ENCODE peak calls at places on chromosomes 4 and X, in ten cellular contexts. One of them, this sample, is unnamed.

GRCh38 chrX:13250831-13251612 is 68.8 kb downstream of the ATXN3L start:
- DNase-seq in mammary epithelial cell: no peak
- DNase-seq in fibroblast of pulmonary artery: peak; percentile 97
- DNase-seq in K562: no peak
- DNase-seq in tibial nerve: no peak
- DNase-seq in colonic mucosa: no peak
- DNase-seq in kidney epithelial cell: no peak
- DNase-seq in cardiac muscle cell: peak; percentile 97
- DNase-seq in fibroblast of lung: peak; percentile 97
- DNase-seq in hepatocyte: peak; percentile 53
- DNase-seq in this sample: peak; percentile 68

GRCh38 chr4:36241771-36242170 is 2.5 kb downstream of the ARAP2 start:
- DNase-seq in fibroblast of pulmonary artery: no peak
- DNase-seq in tibial nerve: no peak
- DNase-seq in mammary epithelial cell: no peak
- DNase-seq in hepatocyte: no peak
- DNase-seq in fibroblast of lung: no peak
- DNase-seq in colonic mucosa: no peak
- DNase-seq in kidney epithelial cell: no peak
- DNase-seq in cardiac muscle cell: no peak
- DNase-seq in K562: no peak
- DNase-seq in this sample: no peak

GRCh38 chr4:52712991-52713275 is 38.3 kb downstream of the ERVMER34-1 start:
- DNase-seq in kidney epithelial cell: no peak
- DNase-seq in colonic mucosa: no peak
- DNase-seq in fibroblast of lung: no peak
- DNase-seq in K562: peak; percentile 62
- DNase-seq in hepatocyte: no peak
- DNase-seq in mammary epithelial cell: no peak
- DNase-seq in tibial nerve: no peak
- DNase-seq in fibroblast of pulmonary artery: no peak
- DNase-seq in cardiac muscle cell: no peak
- DNase-seq in this sample: no peak

GRCh38 chr4:86857341-86858052 is 8.3 kb upstream of the SLC10A6 start:
- DNase-seq in K562: no peak
- DNase-seq in hepatocyte: no peak
- DNase-seq in tibial nerve: no peak
- DNase-seq in fibroblast of lung: no peak
- DNase-seq in colonic mucosa: no peak
- DNase-seq in cardiac muscle cell: no peak
- DNase-seq in mammary epithelial cell: peak; percentile 35
- DNase-seq in fibroblast of pulmonary artery: no peak
- DNase-seq in kidney epithelial cell: no peak
- DNase-seq in this sample: no peak

GRCh38 chrX:153064061-153064460 is 7.8 kb downstream of the PNMA3 start:
- DNase-seq in tibial nerve: no peak
- DNase-seq in cardiac muscle cell: no peak
- DNase-seq in colonic mucosa: no peak
- DNase-seq in mammary epithelial cell: no peak
- DNase-seq in hepatocyte: no peak
- DNase-seq in K562: peak; percentile 17
- DNase-seq in kidney epithelial cell: no peak
- DNase-seq in fibroblast of pulmonary artery: no peak
- DNase-seq in fibroblast of lung: no peak
- DNase-seq in this sample: no peak

GRCh38 chr4:188242041-188242440 is 102.8 kb downstream of the TRIML1 start:
- DNase-seq in cardiac muscle cell: no peak
- DNase-seq in tibial nerve: no peak
- DNase-seq in colonic mucosa: no peak
- DNase-seq in fibroblast of lung: no peak
- DNase-seq in K562: no peak
- DNase-seq in mammary epithelial cell: no peak
- DNase-seq in hepatocyte: no peak
- DNase-seq in kidney epithelial cell: no peak
- DNase-seq in fibroblast of pulmonary artery: no peak
- DNase-seq in this sample: no peak

GRCh38 chr4:183350317-183351071 is 28.3 kb upstream of the CLDN24 start:
- DNase-seq in mammary epithelial cell: no peak
- DNase-seq in kidney epithelial cell: no peak
- DNase-seq in fibroblast of pulmonary artery: no peak
- DNase-seq in cardiac muscle cell: no peak
- DNase-seq in tibial nerve: no peak
- DNase-seq in colonic mucosa: no peak
- DNase-seq in fibroblast of lung: no peak
- DNase-seq in hepatocyte: no peak
- DNase-seq in K562: no peak
- DNase-seq in this sample: no peak

GRCh38 chr4:174450051-174450450 is 72.2 kb downstream of the HPGD start:
- DNase-seq in colonic mucosa: no peak
- DNase-seq in K562: no peak
- DNase-seq in fibroblast of lung: no peak
- DNase-seq in fibroblast of pulmonary artery: no peak
- DNase-seq in tibial nerve: no peak
- DNase-seq in hepatocyte: no peak
- DNase-seq in kidney epithelial cell: no peak
- DNase-seq in mammary epithelial cell: no peak
- DNase-seq in cardiac muscle cell: no peak
- DNase-seq in this sample: no peak

GRCh38 chrX:9913041-9913440 is 54.1 kb upstream of the CLDN34 start:
- DNase-seq in fibroblast of lung: peak; percentile 78
- DNase-seq in mammary epithelial cell: peak; percentile 75
- DNase-seq in tibial nerve: no peak
- DNase-seq in cardiac muscle cell: no peak
- DNase-seq in K562: no peak
- DNase-seq in hepatocyte: peak; percentile 22
- DNase-seq in colonic mucosa: no peak
- DNase-seq in fibroblast of pulmonary artery: peak; percentile 36
- DNase-seq in kidney epithelial cell: no peak
- DNase-seq in this sample: no peak

GRCh38 chr4:148312996-148313490 is 129.2 kb downstream of the NR3C2 start:
- DNase-seq in colonic mucosa: no peak
- DNase-seq in fibroblast of pulmonary artery: no peak
- DNase-seq in K562: no peak
- DNase-seq in kidney epithelial cell: no peak
- DNase-seq in cardiac muscle cell: no peak
- DNase-seq in mammary epithelial cell: no peak
- DNase-seq in fibroblast of lung: no peak
- DNase-seq in tibial nerve: no peak
- DNase-seq in hepatocyte: no peak
- DNase-seq in this sample: no peak

GRCh38 chrX:153226344-153227190 is 47.5 kb downstream of the MAGEA1 start:
- DNase-seq in tibial nerve: peak; percentile 29
- DNase-seq in fibroblast of pulmonary artery: peak; percentile 21
- DNase-seq in cardiac muscle cell: peak; percentile 69
- DNase-seq in mammary epithelial cell: peak; percentile 88
- DNase-seq in hepatocyte: peak; percentile 87
- DNase-seq in colonic mucosa: peak; percentile 25
- DNase-seq in fibroblast of lung: peak; percentile 36
- DNase-seq in kidney epithelial cell: peak; percentile 47
- DNase-seq in K562: peak; percentile 93
- DNase-seq in this sample: no peak

GRCh38 chrX:103531002-103531401 is 11.7 kb upstream of the RAB40A start:
- DNase-seq in K562: no peak
- DNase-seq in fibroblast of pulmonary artery: peak; percentile 76
- DNase-seq in colonic mucosa: no peak
- DNase-seq in fibroblast of lung: peak; percentile 76
- DNase-seq in tibial nerve: no peak
- DNase-seq in hepatocyte: no peak
- DNase-seq in cardiac muscle cell: peak; percentile 82
- DNase-seq in kidney epithelial cell: no peak
- DNase-seq in mammary epithelial cell: no peak
- DNase-seq in this sample: no peak

GRCh38 chr4:142126890-142127497 is 490.6 kb downstream of the IL15 start:
- DNase-seq in kidney epithelial cell: peak; percentile 23
- DNase-seq in mammary epithelial cell: peak; percentile 41
- DNase-seq in colonic mucosa: peak; percentile 64
- DNase-seq in fibroblast of lung: peak; percentile 68
- DNase-seq in cardiac muscle cell: peak; percentile 85
- DNase-seq in K562: peak; percentile 13
- DNase-seq in hepatocyte: peak; percentile 75
- DNase-seq in fibroblast of pulmonary artery: peak; percentile 90
- DNase-seq in tibial nerve: peak; percentile 21
- DNase-seq in this sample: peak; percentile 67

GRCh38 chrX:71919886-71920285 is 9.2 kb downstream of the NHSL2 start:
- DNase-seq in kidney epithelial cell: no peak
- DNase-seq in K562: no peak
- DNase-seq in tibial nerve: no peak
- DNase-seq in cardiac muscle cell: no peak
- DNase-seq in fibroblast of pulmonary artery: no peak
- DNase-seq in fibroblast of lung: no peak
- DNase-seq in colonic mucosa: no peak
- DNase-seq in hepatocyte: no peak
- DNase-seq in mammary epithelial cell: no peak
- DNase-seq in this sample: no peak
- H3K4me3 ChIP-seq in kidney epithelial cell: no peak overlapping the region
- H3K4me3 ChIP-seq in K562: no peak overlapping the region
- H3K4me3 ChIP-seq in tibial nerve: no peak overlapping the region
- H3K4me3 ChIP-seq in cardiac muscle cell: no peak overlapping the region
- H3K4me3 ChIP-seq in fibroblast of pulmonary artery: no peak overlapping the region
- H3K4me3 ChIP-seq in fibroblast of lung: no peak overlapping the region
- H3K4me3 ChIP-seq in colonic mucosa: no peak overlapping the region
- H3K4me3 ChIP-seq in hepatocyte: no peak overlapping the region
- H3K4me3 ChIP-seq in mammary epithelial cell: no peak overlapping the region
- H3K4me3 ChIP-seq in this sample: no peak overlapping the region

DNA sequence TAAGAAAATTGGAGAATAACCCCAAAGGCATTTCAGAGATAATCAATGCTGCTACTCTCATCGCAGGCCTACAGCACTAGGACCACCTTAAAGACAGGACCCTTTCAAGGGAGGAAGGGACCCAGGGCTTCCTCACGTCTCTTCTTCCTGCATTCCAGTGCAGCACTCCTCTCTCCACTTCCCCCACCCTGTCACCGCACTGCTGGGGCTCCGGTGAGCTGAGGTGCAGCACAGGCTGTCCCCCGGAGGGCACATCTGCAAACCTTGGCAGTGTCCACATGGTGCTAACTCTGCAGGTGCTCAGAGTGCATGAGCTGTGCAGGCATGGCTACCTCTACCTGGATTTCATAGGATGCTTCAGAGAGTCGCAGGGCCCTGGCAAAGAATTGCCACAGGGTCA is 305.6 kb downstream of the DCHS2 start:
- DNase-seq in K562: no peak
- DNase-seq in colonic mucosa: no peak
- DNase-seq in fibroblast of lung: no peak
- DNase-seq in kidney epithelial cell: no peak
- DNase-seq in mammary epithelial cell: no peak
- DNase-seq in tibial nerve: no peak
- DNase-seq in hepatocyte: no peak
- DNase-seq in fibroblast of pulmonary artery: no peak
- DNase-seq in cardiac muscle cell: no peak
- DNase-seq in this sample: no peak
- TF ChIP-seq CTCF in K562: no peak
- TF ChIP-seq CTCF in colonic mucosa: no peak
- TF ChIP-seq CTCF in fibroblast of lung: no peak
- TF ChIP-seq CTCF in kidney epithelial cell: no peak
- TF ChIP-seq CTCF in mammary epithelial cell: no peak
- TF ChIP-seq CTCF in tibial nerve: no peak
- TF ChIP-seq CTCF in hepatocyte: no peak
- TF ChIP-seq CTCF in fibroblast of pulmonary artery: no peak
- TF ChIP-seq CTCF in cardiac muscle cell: no peak
- TF ChIP-seq CTCF in this sample: no peak

DNA sequence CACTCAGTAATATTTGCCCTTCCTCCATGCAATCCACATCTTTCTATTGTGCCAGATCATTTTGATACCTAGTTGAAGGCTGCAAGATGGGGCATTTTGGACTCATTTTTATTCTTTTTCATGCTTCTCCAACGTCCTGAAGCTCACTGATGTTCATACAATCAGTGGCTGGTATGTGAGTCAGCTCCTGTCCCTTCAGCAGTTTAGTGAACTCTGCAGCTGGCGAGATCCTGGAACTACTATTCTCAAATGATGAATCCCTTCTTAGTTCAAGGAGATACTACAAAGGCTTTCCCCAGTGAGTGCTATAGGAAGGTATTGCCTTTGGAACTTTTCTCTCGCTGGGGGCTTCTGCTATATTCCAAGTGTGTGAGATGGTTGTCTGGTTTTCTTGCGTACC is 9.6 kb upstream of the CCDC149 start:
- DNase-seq in cardiac muscle cell: no peak
- DNase-seq in fibroblast of pulmonary artery: no peak
- DNase-seq in kidney epithelial cell: no peak
- DNase-seq in K562: no peak
- DNase-seq in mammary epithelial cell: no peak
- DNase-seq in hepatocyte: no peak
- DNase-seq in fibroblast of lung: peak; percentile 66
- DNase-seq in colonic mucosa: no peak
- DNase-seq in tibial nerve: no peak
- DNase-seq in this sample: no peak
- H3K4me3 ChIP-seq in cardiac muscle cell: no peak overlapping the region
- H3K4me3 ChIP-seq in fibroblast of pulmonary artery: no peak overlapping the region
- H3K4me3 ChIP-seq in kidney epithelial cell: no peak overlapping the region
- H3K4me3 ChIP-seq in K562: no peak overlapping the region
- H3K4me3 ChIP-seq in mammary epithelial cell: no peak overlapping the region
- H3K4me3 ChIP-seq in hepatocyte: no peak overlapping the region
- H3K4me3 ChIP-seq in fibroblast of lung: no peak overlapping the region
- H3K4me3 ChIP-seq in colonic mucosa: no peak overlapping the region
- H3K4me3 ChIP-seq in tibial nerve: no peak overlapping the region
- H3K4me3 ChIP-seq in this sample: no peak overlapping the region

DNA sequence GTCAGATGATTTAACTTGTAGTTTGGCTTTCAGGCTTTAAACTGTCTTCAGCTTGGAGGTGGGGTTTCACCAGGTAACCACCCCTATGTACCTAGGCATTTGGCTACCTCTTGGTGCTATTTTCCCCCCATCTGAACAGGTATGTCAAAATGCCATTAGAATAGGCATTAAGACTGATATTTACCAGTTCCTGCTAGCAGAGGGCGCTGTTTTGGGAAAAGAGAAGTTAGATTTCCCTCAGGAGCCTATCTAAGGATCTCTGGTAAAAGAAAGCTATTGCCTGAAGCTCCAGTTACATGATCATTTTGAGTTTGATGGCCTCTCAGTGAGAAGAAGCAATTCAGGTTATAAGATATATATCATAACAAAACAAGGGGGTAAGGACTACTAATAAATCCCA is 879.1 kb downstream of the SH3BGRL start:
- DNase-seq in hepatocyte: no peak
- DNase-seq in colonic mucosa: no peak
- DNase-seq in fibroblast of lung: no peak
- DNase-seq in mammary epithelial cell: no peak
- DNase-seq in cardiac muscle cell: no peak
- DNase-seq in kidney epithelial cell: no peak
- DNase-seq in fibroblast of pulmonary artery: no peak
- DNase-seq in tibial nerve: no peak
- DNase-seq in K562: no peak
- DNase-seq in this sample: no peak
- TF ChIP-seq CTCF in hepatocyte: no peak
- TF ChIP-seq CTCF in colonic mucosa: no peak
- TF ChIP-seq CTCF in fibroblast of lung: no peak
- TF ChIP-seq CTCF in mammary epithelial cell: no peak
- TF ChIP-seq CTCF in cardiac muscle cell: no peak
- TF ChIP-seq CTCF in kidney epithelial cell: peak; percentile 3
- TF ChIP-seq CTCF in fibroblast of pulmonary artery: no peak
- TF ChIP-seq CTCF in tibial nerve: no peak
- TF ChIP-seq CTCF in K562: no peak
- TF ChIP-seq CTCF in this sample: no peak

GRCh38 chr4:185039508-185040273 is 21.4 kb downstream of the HELT start:
- DNase-seq in fibroblast of pulmonary artery: peak; percentile 81
- DNase-seq in mammary epithelial cell: peak; percentile 35
- DNase-seq in cardiac muscle cell: peak; percentile 87
- DNase-seq in tibial nerve: no peak
- DNase-seq in K562: peak; percentile 75
- DNase-seq in hepatocyte: peak; percentile 72
- DNase-seq in kidney epithelial cell: peak; percentile 18
- DNase-seq in fibroblast of lung: peak; percentile 36
- DNase-seq in colonic mucosa: peak; percentile 39
- DNase-seq in this sample: no peak
- H3K4me3 ChIP-seq in fibroblast of pulmonary artery: peak overlapping the region; percentile 33
- H3K4me3 ChIP-seq in mammary epithelial cell: peak overlapping the region; percentile 32
- H3K4me3 ChIP-seq in cardiac muscle cell: no peak overlapping the region
- H3K4me3 ChIP-seq in tibial nerve: no peak overlapping the region
- H3K4me3 ChIP-seq in K562: no peak overlapping the region
- H3K4me3 ChIP-seq in hepatocyte: no peak overlapping the region
- H3K4me3 ChIP-seq in kidney epithelial cell: no peak overlapping the region
- H3K4me3 ChIP-seq in fibroblast of lung: no peak overlapping the region
- H3K4me3 ChIP-seq in colonic mucosa: no peak overlapping the region
- H3K4me3 ChIP-seq in this sample: no peak overlapping the region

This sample was measured in right atrium auricular region.